ENCODE peak calls at places on chromosomes 12 and 14, in ten cellular contexts. R is AG04450; A is MV-4-11; T is GM19239; C is left cardiac atrium; L is CD4-positive, alpha-beta memory T cell; G is activated gamma-delta T cell; B is WTC11; P is H54; O is NCI-H524. V is an unnamed sample.

GRCh38 chr12:112314981-112315380 is 67.2 kb downstream of the HECTD4 start:
- DNase-seq in B (no peak), C (no peak), G (no peak), T (no peak), L (no peak), O (no peak), R (no peak), A (no peak), P (no peak), V (no peak)

GRCh38 chr14:101707285-101707842 is 54.1 kb upstream of the PPP2R5C start:
- DNase-seq in B (peak), O (peak), G (no peak), A (peak), C (peak), L (peak), P (peak), R (peak), T (peak), V (peak)

GRCh38 chr12:85835417-85835809 is 796 bp downstream of the RASSF9 start:
- DNase-seq in G (no peak), B (no peak), O (no peak), P (no peak), A (no peak), T (no peak), R (no peak), C (no peak), L (no peak), V (no peak)

GRCh38 chr14:98243332-98243731 is 1028.7 kb downstream of the BCL11B start:
- DNase-seq in T (no peak), R (no peak), C (no peak), P (no peak), G (no peak), O (no peak), B (no peak), A (no peak), L (no peak), V (no peak)

GRCh38 chr12:93502802-93503623 is 35.7 kb downstream of the MRPL42 start:
- DNase-seq in T (no peak), R (no peak), G (no peak), O (peak), B (peak), C (no peak), A (peak), P (no peak), L (peak), V (no peak)

GRCh38 chr12:114990396-114990795 is 306.4 kb upstream of the TBX3 start:
- DNase-seq in R (no peak), P (no peak), A (no peak), O (no peak), T (no peak), G (no peak), B (no peak), L (no peak), C (no peak), V (no peak)

GRCh38 chr12:53994691-53995310 is 5.2 kb upstream of the HOXC9 start:
- DNase-seq in G (no peak), R (no peak), B (no peak), P (no peak), T (no peak), C (no peak), L (no peak), A (no peak), O (no peak), V (no peak)

GRCh38 chr12:7155471-7156034 is 25.4 kb downstream of the CLSTN3 start:
- DNase-seq in T (no peak), L (no peak), C (no peak), R (no peak), P (no peak), O (no peak), A (no peak), B (no peak), G (no peak), V (no peak)

GRCh38 chr14:64800000-64800399 is 79.7 kb downstream of the SPTB start:
- DNase-seq in T (no peak), L (no peak), G (no peak), R (no peak), O (peak), P (peak), A (peak), C (no peak), B (peak), V (no peak)

GRCh38 chr14:71739273-71739990 is 192.8 kb upstream of the RGS6 start:
- DNase-seq in L (no peak), A (no peak), O (no peak), T (no peak), C (no peak), P (no peak), B (no peak), R (no peak), G (no peak), V (no peak)

GRCh38 chr12:10861366-10861765 is 12.1 kb upstream of the PRR4 start:
- DNase-seq in O (no peak), R (no peak), C (no peak), G (no peak), P (no peak), B (no peak), A (no peak), L (no peak), T (no peak), V (no peak)

GRCh38 chr12:77842430-77842829 is 11.7 kb downstream of the NAV3 start:
- DNase-seq in T (no peak), G (no peak), O (no peak), B (no peak), P (no peak), A (no peak), L (no peak), C (no peak), R (no peak), V (no peak)

GRCh38 chr12:91043408-91043807 is 14.4 kb downstream of the KERA start:
- DNase-seq in G (no peak), A (no peak), L (no peak), C (no peak), R (no peak), T (no peak), B (no peak), O (peak), P (no peak), V (no peak)

GRCh38 chr12:131617596-131618302 is 93.1 kb upstream of the SFSWAP start:
- DNase-seq in L (no peak), C (no peak), R (no peak), G (no peak), O (no peak), T (no peak), A (no peak), P (no peak), B (no peak), V (no peak)

GRCh38 chr12:56839489-56840442 is 76.6 kb downstream of the HSD17B6 start:
- DNase-seq in C (peak), A (peak), L (no peak), T (no peak), G (no peak), P (no peak), O (peak), R (no peak), B (peak), V (no peak)

GRCh38 chr12:24997970-24998582 is 49.2 kb upstream of the BCAT1 start:
- DNase-seq in P (no peak), T (no peak), G (no peak), B (no peak), L (peak), R (peak), C (no peak), A (peak), O (peak), V (peak)

GRCh38 chr12:10358969-10359368 is 30.9 kb downstream of the KLRK1 start:
- DNase-seq in P (no peak), R (no peak), A (no peak), C (no peak), L (no peak), G (no peak), T (no peak), O (no peak), B (no peak), V (no peak)

GRCh38 chr12:109962388-109962787 is 33.8 kb downstream of the GIT2 start:
- DNase-seq in R (no peak), G (no peak), A (no peak), O (peak), C (no peak), L (no peak), T (no peak), B (no peak), P (no peak), V (no peak)

GRCh38 chr12:6925239-6925542 is 2.6 kb upstream of the ATN1 start:
- DNase-seq in R (no peak), P (no peak), G (no peak), O (no peak), A (no peak), C (no peak), B (peak), T (no peak), L (no peak), V (no peak)

GRCh38 chr14:103126873-103127304 is 3.6 kb downstream of the TNFAIP2 start:
- DNase-seq in L (no peak), A (no peak), T (no peak), G (no peak), B (peak), C (no peak), O (peak), P (no peak), R (no peak), V (no peak)

GRCh38 chr12:75982974-75983660 is 48.5 kb downstream of the PHLDA1 start:
- DNase-seq in C (peak), G (no peak), A (peak), O (no peak), P (no peak), T (no peak), R (no peak), L (no peak), B (no peak), V (no peak)

GRCh38 chr14:23376477-23377200 is at the start of gene CMTM5:
- DNase-seq in L (no peak), B (peak), O (peak), C (peak), P (no peak), R (no peak), A (no peak), G (no peak), T (no peak), V (no peak)

GRCh38 chr12:71664411-71665108 is 459 bp downstream of the THAP2 start:
- DNase-seq in R (no peak), B (no peak), O (peak), G (peak), T (no peak), P (peak), L (no peak), C (no peak), A (no peak), V (no peak)

GRCh38 chr14:33692762-33693161 is 258.1 kb downstream of the EGLN3 start:
- DNase-seq in A (no peak), P (no peak), O (no peak), T (no peak), C (no peak), B (no peak), L (no peak), R (no peak), G (no peak), V (peak)

GRCh38 chr12:131903270-131904255 is 9.1 kb downstream of the ULK1 start:
- DNase-seq in B (no peak), A (no peak), R (no peak), T (no peak), O (no peak), C (no peak), P (no peak), L (no peak), G (no peak), V (no peak)

GRCh38 chr12:95178136-95178535 is 39.1 kb downstream of the FGD6 start:
- DNase-seq in O (no peak), P (no peak), B (no peak), T (no peak), G (no peak), A (no peak), C (no peak), R (no peak), L (no peak), V (no peak)

V was measured in smooth muscle cell of the brain vasculature.